ENCODE peak calls at places on chromosomes 2 and 18, in seven cellular contexts. One of them, this sample, is unnamed.

GRCh38 chr2:173075056-173075780 is 428 bp upstream of the MAP3K20 start:
- DNase-seq in upper lobe of right lung: no peak
- DNase-seq in CD4-positive, alpha-beta memory T cell: no peak
- DNase-seq in left ventricle myocardium inferior: no peak
- DNase-seq in GM23248: peak; percentile 36
- DNase-seq in CD4-positive, CD25-positive, alpha-beta regulatory T cell: no peak
- DNase-seq in heart left ventricle: no peak
- DNase-seq in this sample: no peak

GRCh38 chr2:137992039-137992646 is 27.9 kb downstream of the HNMT start:
- DNase-seq in GM23248: no peak
- DNase-seq in upper lobe of right lung: no peak
- DNase-seq in left ventricle myocardium inferior: no peak
- DNase-seq in heart left ventricle: peak; percentile 17
- DNase-seq in CD4-positive, CD25-positive, alpha-beta regulatory T cell: no peak
- DNase-seq in CD4-positive, alpha-beta memory T cell: no peak
- DNase-seq in this sample: no peak

GRCh38 chr2:69561041-69561550 is 82.4 kb downstream of the AAK1 start:
- DNase-seq in heart left ventricle: no peak
- DNase-seq in left ventricle myocardium inferior: no peak
- DNase-seq in CD4-positive, CD25-positive, alpha-beta regulatory T cell: no peak
- DNase-seq in CD4-positive, alpha-beta memory T cell: no peak
- DNase-seq in GM23248: no peak
- DNase-seq in upper lobe of right lung: no peak
- DNase-seq in this sample: no peak

GRCh38 chr18:75638223-75638596 is 210.7 kb upstream of the SMIM21 start:
- DNase-seq in GM23248: peak; percentile 93
- DNase-seq in heart left ventricle: no peak
- DNase-seq in upper lobe of right lung: no peak
- DNase-seq in CD4-positive, alpha-beta memory T cell: no peak
- DNase-seq in left ventricle myocardium inferior: no peak
- DNase-seq in CD4-positive, CD25-positive, alpha-beta regulatory T cell: no peak
- DNase-seq in this sample: no peak

GRCh38 chr2:95231723-95232122 is 24.4 kb downstream of the ZNF892 start:
- DNase-seq in heart left ventricle: no peak
- DNase-seq in upper lobe of right lung: peak; percentile 71
- DNase-seq in CD4-positive, CD25-positive, alpha-beta regulatory T cell: no peak
- DNase-seq in CD4-positive, alpha-beta memory T cell: no peak
- DNase-seq in left ventricle myocardium inferior: peak; percentile 17
- DNase-seq in GM23248: peak; percentile 69
- DNase-seq in this sample: no peak

GRCh38 chr2:165369131-165369935 is 100.2 kb upstream of the CSRNP3 start:
- DNase-seq in GM23248: no peak
- DNase-seq in heart left ventricle: no peak
- DNase-seq in CD4-positive, CD25-positive, alpha-beta regulatory T cell: no peak
- DNase-seq in CD4-positive, alpha-beta memory T cell: no peak
- DNase-seq in left ventricle myocardium inferior: no peak
- DNase-seq in upper lobe of right lung: no peak
- DNase-seq in this sample: no peak

GRCh38 chr2:235981629-235982028 is 186.6 kb downstream of the GBX2 start:
- DNase-seq in CD4-positive, alpha-beta memory T cell: no peak
- DNase-seq in CD4-positive, CD25-positive, alpha-beta regulatory T cell: no peak
- DNase-seq in heart left ventricle: no peak
- DNase-seq in left ventricle myocardium inferior: no peak
- DNase-seq in upper lobe of right lung: no peak
- DNase-seq in GM23248: no peak
- DNase-seq in this sample: no peak

GRCh38 chr2:33495683-33496082 is 19.2 kb downstream of the RASGRP3 start:
- DNase-seq in heart left ventricle: no peak
- DNase-seq in CD4-positive, CD25-positive, alpha-beta regulatory T cell: no peak
- DNase-seq in upper lobe of right lung: no peak
- DNase-seq in GM23248: no peak
- DNase-seq in left ventricle myocardium inferior: no peak
- DNase-seq in CD4-positive, alpha-beta memory T cell: no peak
- DNase-seq in this sample: no peak

GRCh38 chr18:48629730-48630324 is 91.0 kb downstream of the CTIF start:
- DNase-seq in CD4-positive, alpha-beta memory T cell: no peak
- DNase-seq in left ventricle myocardium inferior: no peak
- DNase-seq in CD4-positive, CD25-positive, alpha-beta regulatory T cell: no peak
- DNase-seq in heart left ventricle: no peak
- DNase-seq in GM23248: peak; percentile 98
- DNase-seq in upper lobe of right lung: peak; percentile 10
- DNase-seq in this sample: no peak

GRCh38 chr2:220127857-220128256 is 500.4 kb downstream of the SLC4A3 start:
- DNase-seq in CD4-positive, CD25-positive, alpha-beta regulatory T cell: no peak
- DNase-seq in GM23248: no peak
- DNase-seq in upper lobe of right lung: no peak
- DNase-seq in heart left ventricle: no peak
- DNase-seq in CD4-positive, alpha-beta memory T cell: no peak
- DNase-seq in left ventricle myocardium inferior: no peak
- DNase-seq in this sample: no peak

DNA sequence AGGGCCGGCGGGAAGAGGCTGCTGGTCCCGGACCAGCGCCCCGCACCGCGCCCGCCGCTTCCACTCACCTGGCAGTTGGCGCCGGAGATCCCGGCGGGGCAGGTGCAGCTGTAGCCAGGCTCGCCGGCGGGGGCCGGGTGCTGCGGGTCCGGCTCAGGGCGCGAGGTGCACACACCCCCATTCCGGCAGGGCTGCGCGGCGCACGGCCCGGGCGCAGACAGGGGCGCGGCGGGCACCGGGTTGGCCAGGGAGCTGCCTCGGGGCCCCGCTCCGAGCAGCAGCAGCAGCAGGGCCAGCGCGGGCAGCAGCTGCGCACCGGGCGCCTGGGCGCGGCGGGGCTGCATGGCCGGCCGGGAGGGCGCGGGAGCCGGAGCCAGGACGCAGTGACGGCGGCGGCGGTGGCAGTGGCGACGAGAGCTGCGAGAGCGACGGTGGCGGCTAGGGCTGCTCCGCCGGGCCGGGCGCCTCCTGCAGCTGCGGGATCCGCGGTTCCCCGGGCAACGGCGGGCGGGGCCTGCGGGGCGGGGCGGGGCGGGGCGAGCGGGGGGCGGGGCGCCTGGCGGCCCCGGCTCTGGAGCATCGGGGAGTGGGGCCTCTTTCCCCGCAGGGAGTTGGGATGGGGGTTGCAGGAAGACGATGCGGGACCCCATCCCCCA is at the start of gene DNER:
- DNase-seq in left ventricle myocardium inferior: no peak
- DNase-seq in CD4-positive, CD25-positive, alpha-beta regulatory T cell: peak; percentile 48
- DNase-seq in CD4-positive, alpha-beta memory T cell: peak; percentile 43
- DNase-seq in GM23248: peak; percentile 32
- DNase-seq in upper lobe of right lung: no peak
- DNase-seq in heart left ventricle: no peak
- DNase-seq in this sample: no peak
- H3K4me3 ChIP-seq in left ventricle myocardium inferior: peak within 1 kb of the TSS; percentile 65
- H3K4me3 ChIP-seq in CD4-positive, CD25-positive, alpha-beta regulatory T cell: no peak within 1 kb of the TSS
- H3K4me3 ChIP-seq in CD4-positive, alpha-beta memory T cell: no peak within 1 kb of the TSS
- H3K4me3 ChIP-seq in GM23248: peak within 1 kb of the TSS; percentile 47
- H3K4me3 ChIP-seq in upper lobe of right lung: peak within 1 kb of the TSS; percentile 37
- H3K4me3 ChIP-seq in heart left ventricle: peak within 1 kb of the TSS; percentile 47
- H3K4me3 ChIP-seq in this sample: peak within 1 kb of the TSS; percentile 35

GRCh38 chr2:46300406-46300832 is 3.2 kb downstream of the EPAS1 start:
- DNase-seq in GM23248: no peak
- DNase-seq in upper lobe of right lung: no peak
- DNase-seq in left ventricle myocardium inferior: no peak
- DNase-seq in heart left ventricle: no peak
- DNase-seq in CD4-positive, alpha-beta memory T cell: no peak
- DNase-seq in CD4-positive, CD25-positive, alpha-beta regulatory T cell: no peak
- DNase-seq in this sample: no peak
- H3K4me3 ChIP-seq in GM23248: peak overlapping the region; percentile 97
- H3K4me3 ChIP-seq in upper lobe of right lung: peak overlapping the region; percentile 83
- H3K4me3 ChIP-seq in left ventricle myocardium inferior: peak overlapping the region; percentile 94
- H3K4me3 ChIP-seq in heart left ventricle: peak overlapping the region; percentile 99
- H3K4me3 ChIP-seq in CD4-positive, alpha-beta memory T cell: no peak overlapping the region
- H3K4me3 ChIP-seq in CD4-positive, CD25-positive, alpha-beta regulatory T cell: no peak overlapping the region
- H3K4me3 ChIP-seq in this sample: no peak overlapping the region

GRCh38 chr2:218010116-218010837 is 7.5 kb upstream of the TNS1 start:
- DNase-seq in heart left ventricle: peak; percentile 81
- DNase-seq in CD4-positive, CD25-positive, alpha-beta regulatory T cell: peak; percentile 4
- DNase-seq in upper lobe of right lung: peak; percentile 76
- DNase-seq in CD4-positive, alpha-beta memory T cell: peak; percentile 24
- DNase-seq in GM23248: peak; percentile 78
- DNase-seq in left ventricle myocardium inferior: peak; percentile 54
- DNase-seq in this sample: no peak

GRCh38 chr2:218010838-218011616 is 8.2 kb upstream of the TNS1 start:
- DNase-seq in CD4-positive, CD25-positive, alpha-beta regulatory T cell: no peak
- DNase-seq in left ventricle myocardium inferior: no peak
- DNase-seq in GM23248: no peak
- DNase-seq in heart left ventricle: no peak
- DNase-seq in CD4-positive, alpha-beta memory T cell: no peak
- DNase-seq in upper lobe of right lung: no peak
- DNase-seq in this sample: no peak

GRCh38 chr2:218006741-218007140 is 3.9 kb upstream of the TNS1 start:
- DNase-seq in left ventricle myocardium inferior: no peak
- DNase-seq in CD4-positive, alpha-beta memory T cell: no peak
- DNase-seq in GM23248: peak; percentile 68
- DNase-seq in heart left ventricle: no peak
- DNase-seq in CD4-positive, CD25-positive, alpha-beta regulatory T cell: no peak
- DNase-seq in upper lobe of right lung: no peak
- DNase-seq in this sample: no peak

GRCh38 chr2:218009191-218010114 is 6.7 kb upstream of the TNS1 start:
- DNase-seq in upper lobe of right lung: no peak
- DNase-seq in GM23248: peak; percentile 31
- DNase-seq in left ventricle myocardium inferior: no peak
- DNase-seq in CD4-positive, alpha-beta memory T cell: no peak
- DNase-seq in heart left ventricle: no peak
- DNase-seq in CD4-positive, CD25-positive, alpha-beta regulatory T cell: no peak
- DNase-seq in this sample: no peak

DNA sequence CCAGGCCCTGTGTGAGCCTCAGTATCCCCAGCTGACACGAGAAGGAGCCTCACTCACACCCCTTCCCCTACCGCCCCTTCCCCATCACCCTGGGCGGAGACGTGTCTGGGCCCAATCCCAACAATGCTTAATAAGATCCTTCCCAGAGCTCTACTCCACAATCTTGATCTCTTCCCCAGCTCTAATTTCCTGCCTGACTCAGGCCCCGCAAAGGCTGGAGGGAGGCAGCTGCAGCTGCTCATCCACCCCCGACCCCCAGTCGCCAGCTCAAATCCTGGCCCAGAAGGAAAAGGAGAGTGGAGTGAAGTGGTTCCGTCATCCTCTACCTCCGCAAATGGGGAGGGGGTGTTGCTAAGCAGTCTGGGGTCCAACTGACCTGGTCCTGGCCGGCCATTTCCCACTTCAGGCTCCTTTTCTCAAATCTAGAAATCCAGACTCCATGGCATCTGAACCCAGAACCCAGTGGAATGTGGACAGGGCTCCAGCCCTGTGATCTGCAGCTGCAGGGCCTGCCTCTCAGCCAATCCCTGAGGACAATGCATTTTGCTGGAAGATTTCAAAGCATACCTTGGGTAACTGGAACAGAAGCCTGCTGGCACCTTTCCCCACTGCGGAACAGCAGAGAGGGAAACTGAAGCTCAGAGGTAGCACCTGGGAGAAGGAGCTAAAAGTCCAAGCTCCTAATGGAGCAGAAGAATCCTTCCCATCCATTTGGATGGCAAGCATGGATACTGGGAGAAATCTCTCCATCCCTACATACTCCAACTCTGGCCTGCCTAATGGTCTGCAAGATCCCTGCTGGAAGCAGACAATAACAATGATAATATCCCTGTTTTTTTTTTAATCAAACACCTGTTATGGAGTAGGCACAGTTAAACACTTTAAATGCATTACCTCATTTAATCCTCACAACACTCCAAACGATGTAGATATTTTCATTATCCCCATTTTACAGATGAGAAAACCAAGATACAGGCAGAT is 5.6 kb upstream of the TNS1 start:
- DNase-seq in left ventricle myocardium inferior: no peak
- DNase-seq in CD4-positive, CD25-positive, alpha-beta regulatory T cell: no peak
- DNase-seq in GM23248: peak; percentile 80
- DNase-seq in CD4-positive, alpha-beta memory T cell: no peak
- DNase-seq in heart left ventricle: no peak
- DNase-seq in upper lobe of right lung: no peak
- DNase-seq in this sample: no peak
- H3K4me3 ChIP-seq in left ventricle myocardium inferior: no peak overlapping the region
- H3K4me3 ChIP-seq in CD4-positive, CD25-positive, alpha-beta regulatory T cell: no peak overlapping the region
- H3K4me3 ChIP-seq in GM23248: peak overlapping the region; percentile 79
- H3K4me3 ChIP-seq in CD4-positive, alpha-beta memory T cell: no peak overlapping the region
- H3K4me3 ChIP-seq in heart left ventricle: no peak overlapping the region
- H3K4me3 ChIP-seq in upper lobe of right lung: no peak overlapping the region
- H3K4me3 ChIP-seq in this sample: no peak overlapping the region

GRCh38 chr2:44135771-44136170 is 32.9 kb upstream of the PPM1B start:
- DNase-seq in CD4-positive, alpha-beta memory T cell: no peak
- DNase-seq in upper lobe of right lung: no peak
- DNase-seq in heart left ventricle: no peak
- DNase-seq in left ventricle myocardium inferior: no peak
- DNase-seq in CD4-positive, CD25-positive, alpha-beta regulatory T cell: no peak
- DNase-seq in GM23248: peak; percentile 66
- DNase-seq in this sample: no peak
- H3K4me3 ChIP-seq in CD4-positive, alpha-beta memory T cell: no peak overlapping the region
- H3K4me3 ChIP-seq in upper lobe of right lung: no peak overlapping the region
- H3K4me3 ChIP-seq in heart left ventricle: no peak overlapping the region
- H3K4me3 ChIP-seq in left ventricle myocardium inferior: no peak overlapping the region
- H3K4me3 ChIP-seq in CD4-positive, CD25-positive, alpha-beta regulatory T cell: no peak overlapping the region
- H3K4me3 ChIP-seq in GM23248: no peak overlapping the region
- H3K4me3 ChIP-seq in this sample: no peak overlapping the region

GRCh38 chr2:202035089-202035940 is 1.7 kb downstream of the FZD7 start:
- DNase-seq in heart left ventricle: peak; percentile 72
- DNase-seq in upper lobe of right lung: peak; percentile 72
- DNase-seq in CD4-positive, alpha-beta memory T cell: no peak
- DNase-seq in CD4-positive, CD25-positive, alpha-beta regulatory T cell: peak; percentile 3
- DNase-seq in GM23248: peak; percentile 90
- DNase-seq in left ventricle myocardium inferior: peak; percentile 64
- DNase-seq in this sample: no peak
- H3K4me3 ChIP-seq in heart left ventricle: peak overlapping the region; percentile 90
- H3K4me3 ChIP-seq in upper lobe of right lung: peak overlapping the region; percentile 72
- H3K4me3 ChIP-seq in CD4-positive, alpha-beta memory T cell: peak overlapping the region; percentile 23
- H3K4me3 ChIP-seq in CD4-positive, CD25-positive, alpha-beta regulatory T cell: no peak overlapping the region
- H3K4me3 ChIP-seq in GM23248: peak overlapping the region; percentile 80
- H3K4me3 ChIP-seq in left ventricle myocardium inferior: peak overlapping the region; percentile 87
- H3K4me3 ChIP-seq in this sample: peak overlapping the region; percentile 60

DNA sequence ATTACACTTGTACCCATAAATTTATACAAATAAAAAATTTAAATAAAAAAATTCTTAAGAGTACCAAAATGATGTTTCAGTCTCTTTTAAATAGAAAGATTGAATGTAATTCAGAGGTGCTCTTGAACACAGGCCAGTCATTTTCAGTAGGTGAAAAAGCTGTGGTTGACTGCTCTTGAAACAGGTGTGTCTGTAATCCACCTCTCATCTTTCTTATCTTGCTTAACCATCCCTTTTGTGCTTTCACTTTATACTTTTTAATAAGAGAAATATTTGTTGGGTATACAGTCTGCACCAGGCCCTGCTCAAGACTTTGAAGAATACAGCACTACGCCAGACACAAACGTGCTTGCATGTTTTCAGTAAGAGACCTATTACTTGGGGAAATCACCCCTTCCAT is 3.8 kb upstream of the RTN4 start:
- DNase-seq in GM23248: no peak
- DNase-seq in CD4-positive, alpha-beta memory T cell: no peak
- DNase-seq in CD4-positive, CD25-positive, alpha-beta regulatory T cell: peak; percentile 33
- DNase-seq in upper lobe of right lung: no peak
- DNase-seq in left ventricle myocardium inferior: no peak
- DNase-seq in heart left ventricle: no peak
- DNase-seq in this sample: no peak
- H3K4me3 ChIP-seq in GM23248: no peak overlapping the region
- H3K4me3 ChIP-seq in CD4-positive, alpha-beta memory T cell: no peak overlapping the region
- H3K4me3 ChIP-seq in CD4-positive, CD25-positive, alpha-beta regulatory T cell: peak overlapping the region; percentile 51
- H3K4me3 ChIP-seq in upper lobe of right lung: no peak overlapping the region
- H3K4me3 ChIP-seq in left ventricle myocardium inferior: no peak overlapping the region
- H3K4me3 ChIP-seq in heart left ventricle: no peak overlapping the region
- H3K4me3 ChIP-seq in this sample: peak overlapping the region; percentile 16

This sample was measured in GM12864.